ENCODE peak calls at places on chromosome 16, in six cellular contexts. One of them, this sample, is unnamed.

GRCh38 chr16:88527186-88527936 is 42.8 kb upstream of the ZC3H18 start:
- DNase-seq in GM12878: no peak
- DNase-seq in A549: peak
- DNase-seq in HEK293T: peak
- DNase-seq in K562: peak
- DNase-seq in HepG2: peak
- DNase-seq in this sample: peak

GRCh38 chr16:11138026-11138768 is 117.8 kb downstream of the SOCS1 start:
- DNase-seq in GM12878: no peak
- DNase-seq in A549: no peak
- DNase-seq in K562: no peak
- DNase-seq in HepG2: no peak
- DNase-seq in HEK293T: no peak
- DNase-seq in this sample: no peak

GRCh38 chr16:56848056-56848936 is 16.7 kb upstream of the SLC12A3 start:
- DNase-seq in HepG2: no peak
- DNase-seq in A549: no peak
- DNase-seq in K562: no peak
- DNase-seq in GM12878: no peak
- DNase-seq in HEK293T: no peak
- DNase-seq in this sample: peak

GRCh38 chr16:89093602-89094251 is at the start of gene ACSF3:
- DNase-seq in A549: peak
- DNase-seq in K562: peak
- DNase-seq in HEK293T: peak
- DNase-seq in GM12878: no peak
- DNase-seq in HepG2: no peak
- DNase-seq in this sample: peak

GRCh38 chr16:89330177-89330856 is 112.8 kb downstream of the ZNF778 start:
- DNase-seq in GM12878: no peak
- DNase-seq in HepG2: peak
- DNase-seq in A549: peak
- DNase-seq in K562: peak
- DNase-seq in HEK293T: no peak
- DNase-seq in this sample: peak

GRCh38 chr16:80144191-80144590 is 396.6 kb upstream of the DYNLRB2 start:
- DNase-seq in K562: no peak
- DNase-seq in HepG2: no peak
- DNase-seq in GM12878: peak
- DNase-seq in HEK293T: no peak
- DNase-seq in A549: no peak
- DNase-seq in this sample: peak

GRCh38 chr16:69494993-69495392 is 70.6 kb downstream of the CYB5B start:
- DNase-seq in HEK293T: peak
- DNase-seq in HepG2: peak
- DNase-seq in A549: peak
- DNase-seq in GM12878: no peak
- DNase-seq in K562: peak
- DNase-seq in this sample: no peak

GRCh38 chr16:89455692-89456091 is 34.7 kb downstream of the ANKRD11 start:
- DNase-seq in HepG2: no peak
- DNase-seq in GM12878: no peak
- DNase-seq in K562: no peak
- DNase-seq in HEK293T: no peak
- DNase-seq in A549: no peak
- DNase-seq in this sample: no peak

GRCh38 chr16:78529881-78530280 is 430.4 kb downstream of the WWOX start:
- DNase-seq in HEK293T: no peak
- DNase-seq in A549: no peak
- DNase-seq in GM12878: no peak
- DNase-seq in K562: no peak
- DNase-seq in HepG2: no peak
- DNase-seq in this sample: no peak

GRCh38 chr16:9138731-9139501 is 47.5 kb downstream of the HAPSTR1 start:
- DNase-seq in HepG2: peak
- DNase-seq in GM12878: no peak
- DNase-seq in HEK293T: peak
- DNase-seq in A549: peak
- DNase-seq in K562: peak
- DNase-seq in this sample: peak
- TF ChIP-seq BHLHE40 in HepG2: no peak
- TF ChIP-seq BHLHE40 in GM12878: no peak
- TF ChIP-seq BHLHE40 in HEK293T: no peak
- TF ChIP-seq BHLHE40 in A549: no peak
- TF ChIP-seq BHLHE40 in K562: no peak
- TF ChIP-seq BHLHE40 in this sample: no peak

GRCh38 chr16:53131363-53132071 is 76.7 kb downstream of the CHD9 start:
- DNase-seq in HEK293T: peak
- DNase-seq in K562: peak
- DNase-seq in HepG2: peak
- DNase-seq in A549: peak
- DNase-seq in GM12878: no peak
- DNase-seq in this sample: peak
- TF ChIP-seq BHLHE40 in HEK293T: no peak
- TF ChIP-seq BHLHE40 in K562: peak
- TF ChIP-seq BHLHE40 in HepG2: peak
- TF ChIP-seq BHLHE40 in A549: peak
- TF ChIP-seq BHLHE40 in GM12878: no peak
- TF ChIP-seq BHLHE40 in this sample: peak

DNA sequence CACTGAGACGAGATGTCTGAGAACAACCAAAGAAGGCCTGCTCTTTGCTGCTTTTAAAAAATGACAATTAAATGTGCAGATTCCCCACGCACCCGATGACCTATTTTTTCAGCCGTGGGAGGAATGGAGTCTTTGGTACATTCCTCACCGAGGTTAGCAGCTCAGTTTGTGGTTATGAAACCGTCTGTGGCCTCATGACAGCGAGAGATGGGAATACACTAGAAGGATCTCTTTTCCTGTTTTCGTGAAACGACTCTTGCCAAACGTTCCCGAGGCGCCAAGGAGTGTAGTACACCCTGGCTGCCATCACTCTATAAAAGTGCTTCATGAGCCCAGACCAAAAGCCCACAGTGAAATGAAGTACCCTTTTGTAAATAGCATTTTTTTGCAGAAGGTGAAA is 87.8 kb downstream of the CRISPLD2 start:
- DNase-seq in A549: no peak
- DNase-seq in GM12878: no peak
- DNase-seq in HEK293T: no peak
- DNase-seq in K562: no peak
- DNase-seq in HepG2: no peak
- DNase-seq in this sample: peak
- TF ChIP-seq BHLHE40 in A549: no peak
- TF ChIP-seq BHLHE40 in GM12878: no peak
- TF ChIP-seq BHLHE40 in HEK293T: no peak
- TF ChIP-seq BHLHE40 in K562: no peak
- TF ChIP-seq BHLHE40 in HepG2: no peak
- TF ChIP-seq BHLHE40 in this sample: no peak

GRCh38 chr16:3908951-3909437 is 28.5 kb upstream of the CREBBP start:
- DNase-seq in K562: no peak
- DNase-seq in A549: no peak
- DNase-seq in HEK293T: no peak
- DNase-seq in HepG2: peak
- DNase-seq in GM12878: no peak
- DNase-seq in this sample: no peak

GRCh38 chr16:3912897-3913296 is 32.4 kb upstream of the CREBBP start:
- DNase-seq in A549: no peak
- DNase-seq in K562: no peak
- DNase-seq in GM12878: no peak
- DNase-seq in HEK293T: no peak
- DNase-seq in HepG2: no peak
- DNase-seq in this sample: no peak

GRCh38 chr16:3909791-3910583 is 29.5 kb upstream of the CREBBP start:
- DNase-seq in A549: no peak
- DNase-seq in K562: no peak
- DNase-seq in HepG2: no peak
- DNase-seq in GM12878: no peak
- DNase-seq in HEK293T: no peak
- DNase-seq in this sample: no peak

GRCh38 chr16:3915438-3916250 is 35.1 kb upstream of the CREBBP start:
- DNase-seq in K562: no peak
- DNase-seq in A549: no peak
- DNase-seq in GM12878: no peak
- DNase-seq in HepG2: no peak
- DNase-seq in HEK293T: no peak
- DNase-seq in this sample: no peak

GRCh38 chr16:3912373-3912772 is 31.9 kb upstream of the CREBBP start:
- DNase-seq in GM12878: no peak
- DNase-seq in A549: no peak
- DNase-seq in HEK293T: no peak
- DNase-seq in K562: no peak
- DNase-seq in HepG2: no peak
- DNase-seq in this sample: no peak
- TF ChIP-seq BHLHE40 in GM12878: no peak
- TF ChIP-seq BHLHE40 in A549: no peak
- TF ChIP-seq BHLHE40 in HEK293T: no peak
- TF ChIP-seq BHLHE40 in K562: no peak
- TF ChIP-seq BHLHE40 in HepG2: no peak
- TF ChIP-seq BHLHE40 in this sample: no peak

DNA sequence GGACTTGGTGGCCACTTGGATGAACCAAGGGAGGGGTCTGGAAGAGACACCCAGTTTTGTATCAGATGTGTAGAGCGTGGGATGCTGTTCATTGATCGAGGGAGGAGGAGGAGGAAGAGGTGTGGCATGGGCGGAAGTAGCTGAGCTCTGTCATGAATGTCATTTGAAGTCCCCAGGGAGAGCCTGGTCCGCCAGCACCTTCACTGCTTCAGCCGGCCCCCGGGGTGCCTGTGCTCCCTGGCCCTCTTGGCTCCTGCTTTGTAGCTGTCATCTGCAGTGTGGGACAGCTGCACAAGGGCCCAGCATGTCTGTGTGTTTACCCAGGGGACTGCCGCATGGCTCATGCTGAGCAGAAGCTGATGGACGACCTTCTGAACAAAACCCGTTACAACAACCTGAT is 75.4 kb upstream of the RBL2 start:
- DNase-seq in HepG2: no peak
- DNase-seq in A549: no peak
- DNase-seq in HEK293T: no peak
- DNase-seq in K562: no peak
- DNase-seq in GM12878: no peak
- DNase-seq in this sample: no peak
- TF ChIP-seq BHLHE40 in HepG2: no peak
- TF ChIP-seq BHLHE40 in A549: no peak
- TF ChIP-seq BHLHE40 in HEK293T: no peak
- TF ChIP-seq BHLHE40 in K562: no peak
- TF ChIP-seq BHLHE40 in GM12878: no peak
- TF ChIP-seq BHLHE40 in this sample: no peak

DNA sequence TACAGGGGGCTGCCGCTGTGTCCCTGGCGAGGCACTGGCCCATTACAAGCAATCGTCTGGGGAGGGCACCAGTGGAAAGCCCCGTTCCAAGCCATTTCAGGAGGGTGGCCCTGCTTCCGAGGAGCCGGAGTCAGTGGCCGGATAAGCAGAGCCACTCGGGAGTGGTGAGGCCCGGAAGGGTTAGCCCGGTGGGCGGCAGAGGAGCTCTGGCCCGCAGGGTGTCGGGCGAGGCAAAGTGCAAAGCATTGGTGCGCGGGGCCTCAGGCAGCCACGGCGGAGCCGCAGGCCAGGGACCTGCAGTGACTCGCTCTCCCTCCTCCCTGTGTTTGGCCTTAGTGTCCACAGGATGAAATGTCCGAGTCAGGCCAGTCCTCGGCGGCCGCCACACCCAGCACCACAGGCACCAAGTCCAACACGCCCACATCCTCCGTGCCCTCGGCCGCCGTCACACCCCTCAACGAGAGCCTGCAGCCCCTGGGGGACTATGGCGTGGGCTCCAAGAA is 24.6 kb downstream of the NME3 start:
- DNase-seq in GM12878: no peak
- DNase-seq in K562: no peak
- DNase-seq in HEK293T: no peak
- DNase-seq in HepG2: no peak
- DNase-seq in A549: peak
- DNase-seq in this sample: no peak
- TF ChIP-seq BHLHE40 in GM12878: no peak
- TF ChIP-seq BHLHE40 in K562: no peak
- TF ChIP-seq BHLHE40 in HEK293T: no peak
- TF ChIP-seq BHLHE40 in HepG2: no peak
- TF ChIP-seq BHLHE40 in A549: no peak
- TF ChIP-seq BHLHE40 in this sample: no peak

This sample was measured in IMR-90.